ENCODE peak calls at places on chromosome 10, in four cellular contexts. P is pancreas, F is fibroblast of lung, G is Peyer's patch. A is an unnamed sample.

GRCh38 chr10:623477-624311 is 65.8 kb downstream of the DIP2C start:
- DNase-seq in P (no peak), F (no peak), G (no peak), A (no peak)

GRCh38 chr10:74117738-74118137 is 32.9 kb downstream of the AP3M1 start:
- DNase-seq in P (no peak), F (no peak), G (no peak), A (no peak)

GRCh38 chr10:117360016-117360415 is 15.2 kb downstream of the PDZD8 start:
- DNase-seq in P (no peak), F (no peak), G (no peak), A (no peak)

GRCh38 chr10:127649642-127650041 is 87.3 kb upstream of the FOXI2 start:
- DNase-seq in P (no peak), F (no peak), G (no peak), A (no peak)

GRCh38 chr10:16612148-16612742 is 90.6 kb upstream of the C1QL3 start:
- DNase-seq in P (no peak), F (peak), G (no peak), A (peak)

GRCh38 chr10:43437141-43437860 is 390 bp downstream of the ZNF487 start:
- DNase-seq in P (no peak), F (no peak), G (no peak), A (peak)

GRCh38 chr10:30509508-30509907 is 75.5 kb downstream of the MAP3K8 start:
- DNase-seq in P (no peak), F (no peak), G (no peak), A (no peak)

GRCh38 chr10:133131053-133131452 is 29.0 kb upstream of the KNDC1 start:
- DNase-seq in P (peak), F (no peak), G (peak), A (no peak)

GRCh38 chr10:48383393-48383792 is 76.9 kb downstream of the MAPK8 start:
- DNase-seq in P (no peak), F (no peak), G (no peak), A (no peak)

GRCh38 chr10:98446121-98446655 is 547 bp downstream of the HPS1 start:
- DNase-seq in P (peak), F (peak), G (no peak), A (peak)

GRCh38 chr10:79073784-79074432 is 5.1 kb downstream of the ZMIZ1 start:
- DNase-seq in P (peak), F (peak), G (peak), A (no peak)

GRCh38 chr10:48557511-48558123 is 47.3 kb downstream of the ARHGAP22 start:
- DNase-seq in P (no peak), F (no peak), G (no peak), A (peak)

GRCh38 chr10:108582387-108582786 is 1340.9 kb downstream of the XPNPEP1 start:
- DNase-seq in P (no peak), F (peak), G (no peak), A (no peak)